ENCODE peak calls at places on chromosomes 3 and 15, in six cellular contexts. U, X, Z, F, Q and M are unnamed samples. For H3K27me3, the result is how much of the 10 kb centered on the place peaks cover.

GRCh38 chr3:139388961-139389551 is 391 bp downstream of the COPB2 start:
- DNase-seq in U (no peak), X (no peak), Z (peak), F (peak), Q (no peak), M (peak)

GRCh38 chr15:85831415-85832113 is 36.8 kb upstream of the KLHL25 start:
- DNase-seq in U (peak), X (peak), Z (peak), F (peak), Q (peak), M (peak)

GRCh38 chr3:193832833-193833413 is 239.9 kb downstream of the OPA1 start:
- DNase-seq in U (no peak), X (no peak), Z (no peak), F (no peak), Q (no peak), M (no peak)

GRCh38 chr15:72685925-72686794 is at the start of the genes BBS4 and HIGD2B:
- DNase-seq in U (peak), X (peak), Z (peak), F (peak), Q (peak), M (peak)

GRCh38 chr3:184491867-184492615 is 69.5 kb upstream of the EPHB3 start:
- DNase-seq in U (peak), X (no peak), Z (no peak), F (no peak), Q (peak), M (no peak)

GRCh38 chr3:119073258-119074001 is 38.8 kb upstream of the IGSF11 start:
- DNase-seq in U (no peak), X (no peak), Z (no peak), F (no peak), Q (no peak), M (no peak)

GRCh38 chr3:171458056-171458856 is 1.9 kb downstream of the TNIK start:
- DNase-seq in U (peak), X (peak), Z (peak), F (peak), Q (no peak), M (peak)

GRCh38 chr3:141610993-141611392 is 124.2 kb downstream of the RASA2 start:
- DNase-seq in U (no peak), X (no peak), Z (no peak), F (no peak), Q (no peak), M (no peak)

GRCh38 chr3:121651684-121652083 is 9.0 kb downstream of the HCLS1 start:
- DNase-seq in U (no peak), X (peak), Z (no peak), F (no peak), Q (no peak), M (no peak)

GRCh38 chr15:68431792-68432401 is at the start of gene ITGA11:
- DNase-seq in U (peak), X (peak), Z (peak), F (no peak), Q (peak), M (no peak)

GRCh38 chr15:68434021-68434420 is 2.1 kb upstream of the ITGA11 start:
- DNase-seq in U (no peak), X (no peak), Z (peak), F (no peak), Q (no peak), M (no peak)

GRCh38 chr15:68432665-68433064 is 702 bp upstream of the ITGA11 start:
- DNase-seq in U (no peak), X (no peak), Z (no peak), F (no peak), Q (no peak), M (no peak)

GRCh38 chr15:68431037-68431791 is 749 bp downstream of the ITGA11 start:
- DNase-seq in U (peak), X (no peak), Z (peak), F (no peak), Q (no peak), M (no peak)

GRCh38 chr15:68433551-68433950 is 1.6 kb upstream of the ITGA11 start:
- DNase-seq in U (no peak), X (no peak), Z (no peak), F (no peak), Q (no peak), M (no peak)
- H3K27me3 ChIP-seq in U (under half), X (half or more), Z (under half), F (under half), Q (under half), M (under half)

DNA sequence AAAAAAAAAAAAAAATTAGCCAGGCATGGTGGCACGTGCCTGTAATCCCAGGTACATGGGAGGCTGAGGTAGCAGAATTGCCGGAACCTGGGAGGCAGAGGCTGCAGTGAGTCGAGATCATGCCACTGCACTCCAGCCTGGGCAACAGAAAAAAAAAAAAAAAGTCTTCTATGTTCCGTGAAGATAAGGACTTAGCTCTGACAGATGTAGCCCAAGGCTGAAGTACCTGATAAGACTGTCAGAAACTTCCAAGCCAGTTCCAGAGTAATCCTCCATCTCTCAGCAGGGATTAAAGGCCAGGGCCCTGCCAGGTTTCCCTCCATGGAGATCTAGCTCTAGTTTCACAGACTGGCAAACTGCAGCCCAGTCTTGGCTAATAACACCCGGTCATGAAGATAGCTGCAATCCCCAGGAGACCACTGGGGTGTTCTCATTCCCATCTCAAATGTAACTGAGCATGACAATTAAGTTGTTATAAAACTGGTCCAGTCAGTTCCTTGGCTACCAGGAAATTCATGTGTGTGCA is 8.5 kb downstream of the CDCP1 start:
- DNase-seq in U (peak), X (no peak), Z (no peak), F (no peak), Q (no peak), M (no peak)
- H3K27ac ChIP-seq in U (no peak), X (no peak), Z (no peak), F (no peak), Q (no peak), M (no peak)

GRCh38 chr3:129975332-129976090 is 991 bp downstream of the TRH start:
- DNase-seq in U (peak), X (no peak), Z (no peak), F (no peak), Q (peak), M (peak)
- H3K27me3 ChIP-seq in U (under half), X (half or more), Z (under half), F (under half), Q (under half), M (under half)

DNA sequence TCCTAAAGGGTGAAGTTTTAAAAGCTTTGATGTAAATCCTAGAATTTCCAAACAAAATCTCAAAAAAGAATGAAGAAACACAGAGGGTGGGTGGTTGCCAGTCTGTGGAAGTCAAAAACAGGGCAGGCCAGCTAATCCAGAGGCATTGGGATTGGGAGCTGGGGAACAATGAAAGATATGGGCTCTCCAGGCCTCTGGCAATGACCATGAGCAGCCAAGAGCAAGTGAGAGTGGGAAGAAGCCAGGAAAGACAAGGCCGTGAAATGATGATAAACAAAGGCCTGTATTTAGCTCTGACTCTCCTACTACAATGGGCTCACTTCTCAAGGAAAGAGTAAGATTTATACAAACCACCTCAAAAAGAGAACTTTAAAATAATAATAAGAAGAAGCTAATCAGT is 248.5 kb downstream of the ZMAT3 start:
- DNase-seq in U (no peak), X (no peak), Z (no peak), F (no peak), Q (no peak), M (no peak)
- H3K27ac ChIP-seq in U (no peak), X (no peak), Z (no peak), F (no peak), Q (peak), M (no peak)